ENCODE peak calls at places on chromosome 12, in five cellular contexts. I is OCI-LY7, V is GM23338, Q is HCT116, E is hepatocyte. O is an unnamed sample. For H3K9me2, the result is how much of the 10 kb centered on the place peaks cover.

GRCh38 chr12:54144738-54145137 is 44.0 kb downstream of the SMUG1 start:
- DNase-seq in I (no peak), V (no peak), Q (no peak), E (no peak), O (no peak)

GRCh38 chr12:47095446-47096236 is 15.9 kb upstream of the AMIGO2 start:
- DNase-seq in I (no peak), V (no peak), Q (no peak), E (no peak), O (no peak)

GRCh38 chr12:129009833-129010232 is 156.6 kb downstream of the GLT1D1 start:
- DNase-seq in I (no peak), V (no peak), Q (no peak), E (no peak), O (no peak)

GRCh38 chr12:54398218-54398617 is 13.7 kb upstream of the ZNF385A start:
- DNase-seq in I (no peak), V (no peak), Q (no peak), E (no peak), O (no peak)

GRCh38 chr12:105253882-105254513 is 18.0 kb upstream of the APPL2 start:
- DNase-seq in I (no peak), V (no peak), Q (no peak), E (no peak), O (no peak)

GRCh38 chr12:6163554-6164060 is 36.6 kb upstream of the CD9 start:
- DNase-seq in I (no peak), V (no peak), Q (no peak), E (no peak), O (no peak)

GRCh38 chr12:11947218-11947617 is 123.5 kb upstream of the BCL2L14 start:
- DNase-seq in I (no peak), V (no peak), Q (no peak), E (no peak), O (no peak)

GRCh38 chr12:84637926-84638325 is 274.7 kb downstream of the SLC6A15 start:
- DNase-seq in I (no peak), V (peak), Q (no peak), E (no peak), O (no peak)

GRCh38 chr12:7859552-7859951 is 13.2 kb downstream of the SLC2A14 start:
- DNase-seq in I (no peak), V (no peak), Q (no peak), E (no peak), O (no peak)

GRCh38 chr12:64737539-64737938 is 21.7 kb downstream of the GNS start:
- DNase-seq in I (peak), V (no peak), Q (peak), E (no peak), O (no peak)

GRCh38 chr12:57343703-57344378 is 87.0 kb downstream of the R3HDM2 start:
- DNase-seq in I (no peak), V (no peak), Q (no peak), E (no peak), O (no peak)

GRCh38 chr12:68530965-68531364 is 79.7 kb upstream of the RAP1B start:
- DNase-seq in I (no peak), V (no peak), Q (no peak), E (peak), O (no peak)

GRCh38 chr12:57872362-57872761 is 25.8 kb upstream of the CTDSP2 start:
- DNase-seq in I (no peak), V (no peak), Q (no peak), E (no peak), O (no peak)

GRCh38 chr12:20367731-20368652 is at the start of gene PDE3A:
- DNase-seq in I (no peak), V (peak), Q (peak), E (peak), O (no peak)

GRCh38 chr12:128980623-128981022 is 127.3 kb downstream of the GLT1D1 start:
- DNase-seq in I (no peak), V (no peak), Q (no peak), E (no peak), O (no peak)

GRCh38 chr12:56661560-56661959 is 15.8 kb upstream of the ATP5F1B start:
- DNase-seq in I (no peak), V (no peak), Q (no peak), E (no peak), O (peak)

GRCh38 chr12:105659355-105660075 is 329.0 kb downstream of the C12orf75 start:
- DNase-seq in I (no peak), V (no peak), Q (no peak), E (no peak), O (no peak)

GRCh38 chr12:31880340-31880739 is 78.9 kb upstream of the RESF1 start:
- DNase-seq in I (no peak), V (no peak), Q (no peak), E (no peak), O (no peak)

GRCh38 chr12:70643927-70644326 is 6.7 kb upstream of the PTPRB start:
- DNase-seq in I (no peak), V (no peak), Q (no peak), E (no peak), O (no peak)

GRCh38 chr12:51695241-51696010 is 104.4 kb downstream of the SCN8A start:
- DNase-seq in I (no peak), V (peak), Q (no peak), E (no peak), O (no peak)

GRCh38 chr12:48936379-48936979 is 11.2 kb upstream of the FKBP11 start:
- DNase-seq in I (peak), V (peak), Q (peak), E (peak), O (peak)

GRCh38 chr12:110248096-110248447 is 33.0 kb upstream of the ATP2A2 start:
- DNase-seq in I (no peak), V (no peak), Q (no peak), E (no peak), O (no peak)

GRCh38 chr12:6183689-6184441 is 16.3 kb upstream of the CD9 start:
- DNase-seq in I (no peak), V (no peak), Q (no peak), E (no peak), O (no peak)

GRCh38 chr12:110079477-110080400 is 31.4 kb upstream of the C12orf76 start:
- DNase-seq in I (peak), V (peak), Q (no peak), E (peak), O (peak)

GRCh38 chr12:25187781-25188180 is 7.2 kb downstream of the DNAI7 start:
- DNase-seq in I (no peak), V (no peak), Q (no peak), E (no peak), O (no peak)

GRCh38 chr12:52293926-52294325 is 2.6 kb upstream of the KRT81 start:
- DNase-seq in I (no peak), V (no peak), Q (no peak), E (no peak), O (no peak)

GRCh38 chr12:110641512-110641911 is 27.6 kb downstream of the TCTN1 start:
- DNase-seq in I (no peak), V (peak), Q (no peak), E (no peak), O (no peak)

GRCh38 chr12:131204416-131205311 is 251.0 kb downstream of the ADGRD1 start:
- DNase-seq in I (no peak), V (no peak), Q (no peak), E (no peak), O (no peak)

GRCh38 chr12:56377310-56377988 is 14.8 kb upstream of the APOF start:
- DNase-seq in I (peak), V (peak), Q (peak), E (peak), O (peak)

GRCh38 chr12:131116437-131117117 is 162.9 kb downstream of the ADGRD1 start:
- DNase-seq in I (no peak), V (peak), Q (no peak), E (peak), O (no peak)

GRCh38 chr12:12890815-12891645 is at the start of gene GPRC5A:
- DNase-seq in I (no peak), V (peak), Q (peak), E (peak), O (no peak)

GRCh38 chr12:57952766-57953165 is 11.4 kb downstream of the ATP23 start:
- DNase-seq in I (no peak), V (no peak), Q (no peak), E (no peak), O (no peak)

GRCh38 chr12:21615441-21615840 is 10.8 kb upstream of the GYS2 start:
- DNase-seq in I (no peak), V (no peak), Q (no peak), E (no peak), O (no peak)

GRCh38 chr12:57420482-57420881 is 10.4 kb downstream of the R3HDM2 start:
- DNase-seq in I (no peak), V (no peak), Q (no peak), E (no peak), O (no peak)

GRCh38 chr12:48826209-48826855 is 8.0 kb downstream of the CACNB3 start:
- DNase-seq in I (no peak), V (no peak), Q (no peak), E (no peak), O (peak)

GRCh38 chr12:119693006-119693405 is 25.1 kb downstream of the PRKAB1 start:
- DNase-seq in I (no peak), V (no peak), Q (no peak), E (peak), O (no peak)

GRCh38 chr12:98644433-98644711 is 216 bp downstream of the IKBIP start:
- DNase-seq in I (no peak), V (no peak), Q (peak), E (peak), O (no peak)

GRCh38 chr12:75170786-75171185 is 38.9 kb downstream of the KCNC2 start:
- DNase-seq in I (no peak), V (no peak), Q (no peak), E (no peak), O (no peak)

DNA sequence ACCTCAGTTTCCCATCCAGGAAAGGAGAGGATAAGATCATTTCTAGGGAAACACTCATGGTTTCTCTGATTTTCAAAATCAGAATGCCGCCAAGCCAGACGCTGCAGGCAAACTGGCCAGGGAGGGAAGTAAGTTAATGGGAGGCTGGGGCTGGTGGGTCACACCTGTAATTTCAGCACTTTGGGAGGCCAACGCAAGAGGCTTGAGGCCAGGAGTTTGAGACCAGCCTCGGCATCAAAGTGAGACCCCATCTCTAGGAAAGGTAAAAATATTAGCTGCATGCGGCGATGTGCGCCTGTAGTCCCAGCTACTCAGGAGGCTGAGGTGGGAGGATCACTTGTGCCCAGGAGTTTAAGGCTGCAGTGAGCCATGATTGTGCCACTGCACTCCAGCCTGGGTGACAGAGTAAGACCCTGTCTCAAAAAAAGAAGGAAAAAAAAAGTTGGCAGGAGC is 587 bp downstream of the SELPLG start:
- DNase-seq in I (peak), V (no peak), Q (no peak), E (no peak), O (no peak)
- H3K4me3 ChIP-seq in I (peak), V (no peak), Q (no peak), E (no peak), O (peak)

DNA sequence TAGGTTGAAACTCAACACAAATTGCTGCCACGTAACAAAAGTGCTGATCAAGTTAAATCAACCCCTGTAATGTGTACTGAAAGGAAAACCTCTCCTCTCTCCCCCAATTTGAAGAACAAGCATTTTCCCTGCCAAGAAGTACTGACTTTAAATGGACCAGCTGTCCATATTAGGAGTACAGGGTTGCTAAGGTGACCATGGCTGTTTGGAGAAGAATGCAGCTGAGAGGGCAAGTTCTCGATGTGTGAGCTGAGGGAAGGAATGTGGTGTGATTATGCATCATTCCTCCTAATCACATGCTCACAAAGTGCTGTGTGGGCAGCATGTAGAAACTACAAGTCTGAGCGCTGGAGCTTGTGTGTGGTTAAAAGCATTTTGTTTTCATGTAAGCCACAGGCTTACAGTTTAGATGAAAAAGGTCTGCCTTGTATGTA is 50.9 kb upstream of the CCT2 start:
- DNase-seq in I (no peak), V (peak), Q (peak), E (peak), O (no peak)
- H3K4me2 ChIP-seq in I (no peak), V (no peak), Q (peak), E (peak), O (no peak)

GRCh38 chr12:1501001-1501400 is 93.4 kb downstream of the FBXL14 start:
- DNase-seq in I (no peak), V (no peak), Q (no peak), E (no peak), O (no peak)
- H3K9me2 ChIP-seq in I (under half), V (under half), Q (under half), E (under half), O (under half)

GRCh38 chr12:124006582-124007170 is 33.7 kb downstream of the ZNF664 start:
- DNase-seq in I (peak), V (no peak), Q (no peak), E (no peak), O (no peak)
- H3K4me3 ChIP-seq in I (no peak), V (no peak), Q (no peak), E (no peak), O (no peak)

DNA sequence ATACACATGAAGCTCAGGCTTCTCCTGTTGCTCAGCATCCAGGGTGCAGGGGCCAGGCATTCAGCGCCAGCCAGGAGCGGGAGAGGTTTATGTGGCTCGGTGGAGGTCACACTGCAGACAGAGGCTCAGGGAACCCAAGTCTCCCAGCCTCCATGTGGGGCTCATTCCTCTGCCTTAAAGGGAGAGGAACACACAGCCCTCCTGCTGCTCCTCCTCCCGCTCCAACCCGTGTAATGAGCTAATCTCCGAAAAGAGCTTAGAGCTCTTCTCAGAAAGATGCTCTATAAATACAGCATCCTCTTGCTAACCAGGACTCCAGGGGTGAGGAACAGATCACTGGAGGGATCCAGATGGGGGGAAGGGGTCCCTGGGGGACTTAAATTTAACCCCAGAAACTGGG is 28.1 kb downstream of the FGF6 start:
- DNase-seq in I (no peak), V (peak), Q (no peak), E (no peak), O (no peak)
- H3K4me2 ChIP-seq in I (no peak), V (no peak), Q (no peak), E (no peak), O (no peak)

GRCh38 chr12:123989168-123989567 is 16.2 kb downstream of the ZNF664 start:
- DNase-seq in I (no peak), V (no peak), Q (no peak), E (no peak), O (no peak)

GRCh38 chr12:123989753-123990152 is 16.7 kb downstream of the ZNF664 start:
- DNase-seq in I (no peak), V (no peak), Q (no peak), E (no peak), O (no peak)

GRCh38 chr12:123992118-123992825 is 19.3 kb downstream of the ZNF664 start:
- DNase-seq in I (no peak), V (no peak), Q (no peak), E (no peak), O (no peak)

GRCh38 chr12:123991402-123991951 is 18.5 kb downstream of the ZNF664 start:
- DNase-seq in I (no peak), V (no peak), Q (no peak), E (no peak), O (no peak)

GRCh38 chr12:123990512-123990911 is 17.5 kb downstream of the ZNF664 start:
- DNase-seq in I (no peak), V (no peak), Q (no peak), E (peak), O (no peak)
- H3K9me2 ChIP-seq in I (under half), V (under half), Q (under half), E (under half), O (under half)

DNA sequence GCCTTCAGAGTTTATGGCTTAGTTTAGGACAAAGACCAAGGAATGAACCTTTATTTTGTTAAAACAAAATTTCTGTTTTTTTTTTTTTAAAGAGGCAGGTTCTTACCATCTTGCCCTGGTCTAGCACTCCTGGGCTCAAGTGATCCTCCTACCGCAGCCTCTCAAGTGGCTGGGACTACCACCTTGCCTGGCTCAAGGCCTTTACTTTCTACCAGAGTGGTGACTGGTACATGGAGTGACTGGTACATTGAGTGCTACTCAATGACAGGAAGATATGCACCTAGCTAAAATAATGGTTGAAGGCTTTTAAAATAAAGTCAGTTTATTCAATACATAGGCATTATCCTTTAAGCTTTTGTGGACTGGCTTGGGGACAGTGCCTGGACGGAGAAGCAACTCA is 32.6 kb downstream of the PRICKLE1 start:
- DNase-seq in I (no peak), V (no peak), Q (no peak), E (no peak), O (no peak)
- H3K4me3 ChIP-seq in I (no peak), V (no peak), Q (no peak), E (no peak), O (no peak)

DNA sequence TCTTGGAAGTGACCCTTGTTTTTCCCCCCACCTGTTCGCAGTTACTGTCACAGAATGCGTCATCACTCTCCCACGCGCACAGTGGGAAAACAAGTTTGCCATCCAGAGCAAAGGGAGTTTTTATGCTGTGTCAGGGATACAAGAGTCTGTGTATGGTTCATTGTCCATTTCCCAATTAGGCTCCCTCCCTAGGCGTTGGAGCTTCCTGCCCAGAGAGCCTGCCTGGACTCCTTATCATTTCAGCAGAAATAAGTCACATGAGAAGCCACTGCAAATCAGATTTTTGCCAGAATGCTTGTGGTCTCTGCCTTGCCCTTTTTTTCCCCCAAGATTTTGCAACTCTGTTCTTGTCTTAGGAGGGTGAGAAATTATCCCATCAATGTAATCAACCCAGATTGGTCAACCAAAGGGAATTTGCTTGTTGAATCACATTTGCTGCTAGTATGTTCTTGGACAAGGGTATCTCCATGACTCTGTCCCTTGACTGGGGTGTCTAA is 104.1 kb downstream of the IGF1 start:
- DNase-seq in I (no peak), V (no peak), Q (no peak), E (no peak), O (no peak)
- H3K4me2 ChIP-seq in I (no peak), V (no peak), Q (no peak), E (no peak), O (no peak)

DNA sequence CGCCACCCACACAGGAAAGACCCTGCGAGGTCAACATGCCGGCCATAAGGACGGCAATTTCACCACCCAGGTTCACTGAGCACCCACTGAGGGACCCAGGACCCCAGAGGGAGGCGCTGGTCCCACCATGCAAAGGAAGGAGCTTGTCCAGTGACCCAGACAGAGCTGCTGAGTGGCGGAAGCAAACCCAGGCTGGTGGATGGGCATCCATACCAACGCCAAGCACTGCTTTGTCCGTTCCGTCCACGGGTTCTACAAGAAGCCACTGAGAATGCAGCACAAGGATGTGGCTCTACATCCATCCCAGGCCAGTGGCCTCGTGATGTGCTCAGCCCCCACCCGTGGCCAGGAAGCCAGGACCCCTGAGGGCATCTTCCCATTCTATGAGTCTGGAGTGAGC is 23.8 kb upstream of the GOLGA3 start:
- DNase-seq in I (no peak), V (no peak), Q (no peak), E (no peak), O (no peak)
- H3K9me2 ChIP-seq in I (under half), V (under half), Q (under half), E (under half), O (under half)

DNA sequence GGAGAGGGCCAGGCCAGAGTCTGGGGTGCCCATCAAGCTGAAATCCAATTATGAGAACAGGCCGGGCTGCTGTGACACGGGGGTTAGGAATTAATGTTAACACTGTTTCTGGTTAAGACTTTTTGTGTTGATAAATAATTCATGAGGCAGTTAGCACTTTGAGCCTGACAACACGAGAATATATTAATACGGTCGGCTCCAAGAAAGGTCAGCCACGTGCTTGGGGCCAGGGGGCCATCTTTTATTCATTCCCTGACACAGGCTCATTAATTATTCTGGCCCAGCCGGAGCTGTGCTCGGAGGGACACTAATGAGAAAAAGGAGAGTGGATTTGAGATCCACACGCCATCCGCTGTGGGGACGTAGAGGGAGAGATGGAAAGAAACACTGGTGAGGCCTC is 45.1 kb downstream of the FBRSL1 start:
- DNase-seq in I (no peak), V (no peak), Q (no peak), E (no peak), O (no peak)
- H3K4me3 ChIP-seq in I (no peak), V (no peak), Q (no peak), E (no peak), O (no peak)

O was measured in Karpas-422.